ENCODE peak calls at places on chromosomes 13 and 19, in four cellular contexts. R is stimulated activated CD8-positive, alpha-beta memory T cell treated with anti-CD3 and anti-CD28 coated beads, Interleukin-12 subunit alpha, Interleukin-12 subunit beta, amount 100 ng/mL, for 4 hours; V is activated CD4-positive, alpha-beta T cell treated with anti-CD3 and anti-CD28 coated beads, Interleukin-2, amount 50 U/mL, for 24 hours; J is nephron progenitor cell. H is an unnamed sample.
A peak's percentile ranks its signal among the peaks of the same experiment; 100 is the strongest.

GRCh38 chr19:55080915-55081772 is 5.5 kb downstream of the EPS8L1 start:
- DNase-seq in V (peak; percentile 76), R (peak; percentile 73), J (peak; percentile 92), H (peak; percentile 97)

GRCh38 chr19:49771674-49772139 is 4.9 kb downstream of the AP2A1 start:
- DNase-seq in V (no peak), R (no peak), J (no peak), H (no peak)

GRCh38 chr19:39070888-39071287 is 13.3 kb upstream of the ACP7 start:
- DNase-seq in J (no peak), V (no peak), R (no peak), H (no peak)

GRCh38 chr13:97844151-97844550 is 109.3 kb upstream of the IPO5 start:
- DNase-seq in V (no peak), J (no peak), R (no peak), H (no peak)

GRCh38 chr19:41356984-41357739 is 3.4 kb upstream of the TGFB1 start:
- DNase-seq in R (no peak), J (no peak), V (no peak), H (no peak)

GRCh38 chr13:47929156-47929555 is 71.9 kb downstream of the SUCLA2 start:
- DNase-seq in V (no peak), R (no peak), J (no peak), H (no peak)

GRCh38 chr19:4636151-4636717 is 3.1 kb upstream of the TNFAIP8L1 start:
- DNase-seq in R (peak; percentile 55), V (peak; percentile 65), J (peak; percentile 93), H (peak; percentile 74)

GRCh38 chr19:18415177-18415867 is 3.9 kb upstream of the SSBP4 start:
- DNase-seq in R (no peak), J (peak; percentile 37), V (no peak), H (peak; percentile 70)

GRCh38 chr19:53553865-53554791 is 16.2 kb downstream of the ZNF331 start:
- DNase-seq in J (no peak), V (peak; percentile 80), R (peak; percentile 85), H (peak; percentile 85)

GRCh38 chr19:41351339-41352245 is 2.1 kb downstream of the TGFB1 start:
- DNase-seq in R (peak; percentile 85), V (peak; percentile 64), J (peak; percentile 67), H (peak; percentile 67)

GRCh38 chr19:4360641-4361151 is 17.3 kb downstream of the MPND start:
- DNase-seq in J (no peak), R (no peak), V (no peak), H (no peak)

GRCh38 chr19:1523412-1524205 is at the start of gene PLK5:
- DNase-seq in R (no peak), V (no peak), J (peak; percentile 77), H (no peak)

GRCh38 chr13:43730642-43731041 is 56.1 kb downstream of the ENOX1 start:
- DNase-seq in V (no peak), J (peak; percentile 2), R (no peak), H (no peak)

GRCh38 chr19:11324079-11324661 is 15.3 kb downstream of the RAB3D start:
- DNase-seq in J (no peak), V (no peak), R (no peak), H (peak; percentile 43)

GRCh38 chr19:1355258-1355973 is 28.3 kb upstream of the NDUFS7 start:
- DNase-seq in R (no peak), V (no peak), J (no peak), H (no peak)

GRCh38 chr19:33773704-33774624 is 22.7 kb upstream of the KCTD15 start:
- DNase-seq in R (no peak), J (no peak), V (no peak), H (no peak)

GRCh38 chr19:41851456-41851855 is 6.6 kb downstream of the DMRTC2 start:
- DNase-seq in V (no peak), J (no peak), R (no peak), H (no peak)

GRCh38 chr13:99916366-99917103 is 55.0 kb downstream of the ZIC5 start:
- DNase-seq in J (no peak), V (no peak), R (no peak), H (no peak)

GRCh38 chr19:3984908-3985642 is at the start of gene EEF2:
- DNase-seq in R (peak; percentile 80), V (peak; percentile 85), J (peak; percentile 94), H (peak; percentile 95)

GRCh38 chr13:48667136-48667535 is 13.4 kb downstream of the CYSLTR2 start:
- DNase-seq in J (no peak), R (no peak), V (no peak), H (no peak)

GRCh38 chr19:23916991-23917390 is 2.3 kb downstream of the ZNF726 start:
- DNase-seq in R (no peak), V (no peak), J (no peak), H (no peak)

GRCh38 chr19:35748106-35749020 is at the start of gene LIN37:
- DNase-seq in V (peak; percentile 90), R (peak; percentile 95), J (peak; percentile 96), H (peak; percentile 97)

GRCh38 chr19:10217085-10217484 is 14.0 kb downstream of the S1PR2 start:
- DNase-seq in R (no peak), V (no peak), J (no peak), H (no peak)

GRCh38 chr13:30577381-30577780 is 40.3 kb upstream of the USPL1 start:
- DNase-seq in J (no peak), R (peak; percentile 29), V (peak; percentile 4), H (no peak)

GRCh38 chr19:43572172-43572588 is 3.1 kb downstream of the XRCC1 start:
- DNase-seq in R (no peak), V (no peak), J (no peak), H (no peak)

GRCh38 chr19:10655457-10656312 is 1.5 kb downstream of the ILF3 start:
- DNase-seq in R (no peak), J (peak; percentile 25), V (no peak), H (no peak)

GRCh38 chr19:1183543-1184172 is 9.6 kb upstream of the SBNO2 start:
- DNase-seq in V (no peak), J (no peak), R (no peak), H (no peak)

GRCh38 chr13:44293908-44294735 is 79.5 kb upstream of the SERP2 start:
- DNase-seq in J (no peak), V (no peak), R (no peak), H (no peak)

GRCh38 chr19:52464798-52465470 is 11.6 kb downstream of the ZNF578 start:
- DNase-seq in R (no peak), J (peak; percentile 49), V (no peak), H (no peak)

GRCh38 chr13:27131202-27131623 is 40.4 kb downstream of the USP12 start:
- DNase-seq in V (peak; percentile 26), R (peak; percentile 47), J (no peak), H (no peak)

GRCh38 chr19:42280761-42281174 is 11.7 kb downstream of the CIC start:
- DNase-seq in J (no peak), V (no peak), R (no peak), H (peak; percentile 52)

GRCh38 chr19:2270157-2270571 is 11.8 kb downstream of the PEAK3 start:
- DNase-seq in V (no peak), R (no peak), J (peak; percentile 50), H (no peak)

GRCh38 chr19:20179946-20180345 is 12.9 kb downstream of the ZNF486 start:
- DNase-seq in V (no peak), J (no peak), R (no peak), H (no peak)

H was measured in Peyer's patch.